ENCODE peak calls at places on chromosomes 7 and 10, in eight cellular contexts. I is NB4, O is fibroblast of villous mesenchyme, R is cardiac fibroblast, S is psoas muscle, H is OCI-LY7, F is fibroblast of mammary gland, Z is tibial nerve. J is an unnamed sample.

GRCh38 chr7:128878226-128879105 is 15.8 kb downstream of the ATP6V1F start:
- DNase-seq in S (no peak), R (no peak), O (no peak), Z (no peak), I (no peak), F (no peak), H (no peak), J (no peak)

GRCh38 chr7:22979861-22980260 is 34.1 kb downstream of the HYCC1 start:
- DNase-seq in R (no peak), I (no peak), O (no peak), Z (no peak), H (no peak), F (no peak), S (no peak), J (no peak)

GRCh38 chr7:142854505-142855400 is at the start of gene EPHB6:
- DNase-seq in Z (peak; percentile 63), O (peak; percentile 75), H (peak; percentile 38), S (peak; percentile 81), F (peak; percentile 41), I (peak; percentile 89), R (peak; percentile 75), J (no peak)

GRCh38 chr7:111429781-111430180 is 132.5 kb downstream of the IMMP2L start:
- DNase-seq in R (no peak), Z (no peak), O (peak; percentile 6), F (peak; percentile 20), I (no peak), H (no peak), S (no peak), J (peak; percentile 36)

GRCh38 chr7:18496336-18496700 is 769 bp downstream of the HDAC9 start:
- DNase-seq in Z (no peak), S (no peak), H (no peak), I (no peak), F (no peak), R (no peak), O (no peak), J (no peak)

GRCh38 chr10:113320980-113321379 is 231.9 kb upstream of the HABP2 start:
- DNase-seq in O (no peak), Z (no peak), R (no peak), S (no peak), H (no peak), F (no peak), I (no peak), J (no peak)

GRCh38 chr10:86331861-86332260 is 34.7 kb downstream of the GRID1 start:
- DNase-seq in I (no peak), F (no peak), H (no peak), Z (no peak), R (no peak), O (no peak), S (no peak), J (no peak)

GRCh38 chr10:122051609-122052385 is 62.8 kb downstream of the TACC2 start:
- DNase-seq in O (peak; percentile 70), R (peak; percentile 84), F (peak; percentile 68), H (no peak), I (peak; percentile 39), Z (peak; percentile 30), S (peak; percentile 38), J (peak; percentile 28)

GRCh38 chr7:83976302-83976701 is 218.3 kb downstream of the SEMA3A start:
- DNase-seq in S (no peak), H (peak; percentile 36), Z (no peak), I (peak; percentile 48), O (peak; percentile 47), R (peak; percentile 51), F (peak; percentile 51), J (no peak)

GRCh38 chr7:132815696-132816334 is 239.5 kb upstream of the PLXNA4 start:
- DNase-seq in O (no peak), Z (no peak), I (no peak), R (peak; percentile 60), S (no peak), H (no peak), F (peak; percentile 16), J (no peak)

GRCh38 chr7:8913687-8914086 is 480.3 kb downstream of the NXPH1 start:
- DNase-seq in I (no peak), S (no peak), Z (no peak), R (no peak), H (no peak), O (no peak), F (no peak), J (no peak)

GRCh38 chr7:37275086-37275485 is 173.6 kb downstream of the ELMO1 start:
- DNase-seq in S (no peak), Z (no peak), H (no peak), F (no peak), I (no peak), R (no peak), O (no peak), J (no peak)

GRCh38 chr10:559767-560047 is 129.8 kb downstream of the DIP2C start:
- DNase-seq in O (no peak), F (no peak), R (no peak), H (no peak), S (no peak), I (no peak), Z (no peak), J (no peak)

GRCh38 chr7:141074162-141074989 is 512 bp downstream of the TMEM178B start:
- DNase-seq in F (peak; percentile 3), Z (no peak), R (no peak), S (peak; percentile 21), H (no peak), O (peak; percentile 3), I (no peak), J (no peak)

GRCh38 chr7:101154693-101155102 is 422 bp downstream of the AP1S1 start:
- DNase-seq in S (no peak), H (no peak), Z (no peak), I (no peak), R (no peak), F (no peak), O (no peak), J (no peak)

GRCh38 chr10:3265081-3265480 is 92.5 kb upstream of the PITRM1 start:
- DNase-seq in S (no peak), H (no peak), Z (no peak), O (no peak), F (no peak), I (no peak), R (no peak), J (no peak)

GRCh38 chr7:1591876-1592275 is 22.0 kb upstream of the PSMG3 start:
- DNase-seq in F (no peak), S (no peak), O (no peak), H (peak; percentile 19), Z (no peak), R (no peak), I (no peak), J (no peak)

GRCh38 chr7:596819-597182 is 77.2 kb upstream of the PDGFA start:
- DNase-seq in H (no peak), I (no peak), O (no peak), S (no peak), F (no peak), Z (no peak), R (no peak), J (no peak)

GRCh38 chr7:2566890-2567662 is 8.3 kb downstream of the IQCE start:
- DNase-seq in H (peak; percentile 42), R (no peak), S (no peak), F (peak; percentile 16), I (no peak), O (no peak), Z (no peak), J (peak; percentile 36)

GRCh38 chr7:79217468-79217867 is 236.0 kb downstream of the MAGI2 start:
- DNase-seq in O (peak; percentile 30), I (no peak), Z (no peak), H (no peak), S (no peak), R (no peak), F (no peak), J (no peak)

GRCh38 chr7:96486681-96487080 is 164.8 kb upstream of the SLC25A13 start:
- DNase-seq in I (no peak), H (no peak), R (no peak), S (no peak), O (no peak), Z (no peak), F (no peak), J (no peak)

GRCh38 chr7:37467017-37467416 is 18.4 kb upstream of the ELMO1 start:
- DNase-seq in I (peak; percentile 34), S (no peak), R (no peak), O (no peak), Z (no peak), H (no peak), F (no peak), J (no peak)

GRCh38 chr7:18289801-18290200 is 205.7 kb upstream of the HDAC9 start:
- DNase-seq in I (peak; percentile 36), R (peak; percentile 16), O (no peak), Z (no peak), S (no peak), H (no peak), F (no peak), J (no peak)

GRCh38 chr7:135232720-135233119 is 918 bp upstream of the STRA8 start:
- DNase-seq in Z (no peak), R (no peak), I (peak; percentile 34), S (no peak), F (no peak), O (no peak), H (peak; percentile 26), J (no peak)

GRCh38 chr7:108097703-108098102 is 32.5 kb downstream of the LAMB4 start:
- DNase-seq in I (peak; percentile 41), R (no peak), H (peak; percentile 2), F (no peak), S (no peak), O (no peak), Z (no peak), J (no peak)
- TF ChIP-seq CTCF in I (peak; percentile 71), R (peak; percentile 52), H (peak; percentile 73), F (peak; percentile 35), S (no peak), O (peak; percentile 44), Z (no peak), J (no peak)

GRCh38 chr10:18647151-18647550 is 4.2 kb downstream of the NSUN6 start:
- DNase-seq in H (no peak), Z (no peak), I (no peak), O (no peak), F (no peak), S (no peak), R (no peak), J (no peak)
- H3K4me3 ChIP-seq in H (no peak overlapping the region), Z (no peak overlapping the region), I (no peak overlapping the region), O (no peak overlapping the region), F (no peak overlapping the region), S (no peak overlapping the region), R (no peak overlapping the region), J (no peak overlapping the region)

GRCh38 chr7:27661776-27662489 is 750 bp downstream of the HIBADH start:
- DNase-seq in R (peak; percentile 32), S (peak; percentile 23), F (peak; percentile 33), O (peak; percentile 41), I (peak; percentile 75), H (peak; percentile 52), Z (no peak), J (no peak)
- TF ChIP-seq CTCF in R (no peak), S (no peak), F (no peak), O (no peak), I (no peak), H (peak; percentile 46), Z (no peak), J (no peak)

DNA sequence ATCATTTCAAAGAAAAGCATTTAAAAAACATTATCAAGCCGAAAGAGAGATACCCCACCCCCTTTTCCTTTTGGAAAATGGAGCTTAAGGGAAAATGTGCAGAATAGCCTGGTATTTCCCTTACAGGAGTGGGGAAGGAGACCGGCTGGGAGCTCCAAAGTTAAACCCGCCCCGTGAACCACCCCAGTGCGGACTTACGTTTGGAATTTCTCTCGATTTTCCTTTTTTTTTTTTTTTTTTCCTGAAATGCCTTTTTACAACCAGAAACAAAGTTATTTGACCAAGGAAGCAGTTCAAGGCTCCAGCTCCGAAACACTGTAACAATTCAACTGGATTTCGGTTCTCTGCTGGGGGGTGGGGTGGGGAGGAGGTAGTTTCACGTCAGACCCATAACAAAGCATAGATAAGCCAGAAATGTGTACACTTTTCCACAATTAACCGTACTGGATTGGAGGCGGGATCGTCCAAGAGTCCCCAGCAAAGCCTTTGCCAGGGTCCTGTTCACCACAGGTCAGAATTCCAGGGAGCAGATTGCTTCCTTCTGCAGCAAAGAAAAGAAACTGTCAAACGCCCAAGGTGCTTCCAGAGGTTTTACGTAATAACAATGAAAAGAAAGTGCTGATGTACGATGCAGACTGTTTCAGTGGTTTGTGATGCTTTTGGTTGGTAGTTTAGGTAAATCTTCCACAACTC is 6.7 kb downstream of the SKIDA1 start:
- DNase-seq in F (no peak), O (no peak), I (no peak), H (no peak), S (no peak), Z (no peak), R (peak; percentile 77), J (no peak)
- H3K4me3 ChIP-seq in F (peak overlapping the region; percentile 61), O (peak overlapping the region; percentile 67), I (peak overlapping the region; percentile 55), H (no peak overlapping the region), S (peak overlapping the region; percentile 77), Z (peak overlapping the region; percentile 49), R (peak overlapping the region; percentile 51), J (peak overlapping the region; percentile 65)

J was measured in AG04449.